ENCODE peak calls at places on chromosomes 5 and 9, in six cellular contexts. D is NCI-H1694; B is iPS DF 19.7; A is T-cell; Q is LHCN-M2; E is stimulated activated CD4-positive, alpha-beta T cell treated with anti-CD3 and anti-CD28 coated beads, Interleukin-2, amount 100 ng/mL, for 24 hours. V is an unnamed sample.

GRCh38 chr5:175686396-175686795 is 28.5 kb downstream of the HRH2 start:
- DNase-seq in Q (no peak), E (no peak), A (no peak), B (no peak), D (no peak), V (no peak)

GRCh38 chr9:137305060-137305787 is 3.2 kb upstream of the NRARP start:
- DNase-seq in D (no peak), B (no peak), E (peak), A (peak), Q (no peak), V (peak)

GRCh38 chr5:75626959-75627358 is 15.7 kb downstream of the ANKDD1B start:
- DNase-seq in E (no peak), B (no peak), Q (no peak), A (no peak), D (no peak), V (no peak)

GRCh38 chr9:77606526-77606925 is 41.6 kb downstream of the GNA14 start:
- DNase-seq in A (no peak), D (no peak), B (no peak), Q (no peak), E (no peak), V (no peak)

GRCh38 chr5:13934125-13934524 is 10.4 kb downstream of the DNAH5 start:
- DNase-seq in Q (no peak), D (no peak), E (no peak), A (no peak), B (no peak), V (no peak)

GRCh38 chr5:174745495-174745894 is 21.1 kb downstream of the MSX2 start:
- DNase-seq in Q (no peak), A (no peak), E (no peak), B (no peak), D (no peak), V (no peak)

GRCh38 chr5:34002629-34003328 is 5.1 kb downstream of the AMACR start:
- DNase-seq in B (no peak), D (no peak), A (no peak), E (no peak), Q (no peak), V (no peak)

GRCh38 chr9:134568756-134569155 is 72.8 kb upstream of the COL5A1 start:
- DNase-seq in D (no peak), E (no peak), B (no peak), A (no peak), Q (no peak), V (no peak)

GRCh38 chr5:173753307-173754168 is 134.6 kb upstream of the CPEB4 start:
- DNase-seq in A (no peak), Q (no peak), D (no peak), B (peak), E (no peak), V (no peak)

GRCh38 chr9:15512204-15512603 is 1.4 kb upstream of the PSIP1 start:
- DNase-seq in B (no peak), A (no peak), Q (no peak), D (no peak), E (no peak), V (no peak)

GRCh38 chr5:96871022-96871388 is 5.3 kb upstream of the ERAP2 start:
- DNase-seq in A (no peak), D (no peak), E (no peak), B (no peak), Q (no peak), V (no peak)

GRCh38 chr9:108099854-108100253 is 610.3 kb upstream of the KLF4 start:
- DNase-seq in D (no peak), Q (peak), A (no peak), B (no peak), E (no peak), V (no peak)

GRCh38 chr9:91187965-91188344 is 173.8 kb downstream of the AUH start:
- DNase-seq in D (no peak), Q (peak), E (no peak), B (no peak), A (no peak), V (no peak)

GRCh38 chr5:63346451-63346850 is 615.8 kb downstream of the HTR1A start:
- DNase-seq in Q (no peak), A (no peak), E (no peak), D (no peak), B (no peak), V (no peak)

GRCh38 chr9:37425298-37425752 is 2.8 kb downstream of the GRHPR start:
- DNase-seq in E (no peak), D (no peak), Q (no peak), B (no peak), A (no peak), V (no peak)

GRCh38 chr5:16625116-16625515 is 8.3 kb upstream of the RETREG1 start:
- DNase-seq in A (no peak), D (no peak), B (no peak), Q (no peak), E (no peak), V (no peak)

GRCh38 chr9:110099236-110099741 is 108.7 kb downstream of the C9orf152 start:
- DNase-seq in A (no peak), B (no peak), E (no peak), D (peak), Q (peak), V (no peak)

GRCh38 chr5:34905564-34905963 is 9.7 kb downstream of the RAD1 start:
- DNase-seq in A (no peak), B (no peak), Q (peak), D (no peak), E (no peak), V (no peak)

GRCh38 chr9:79813262-79813646 is 241.5 kb downstream of the TLE4 start:
- DNase-seq in D (no peak), B (no peak), E (no peak), A (no peak), Q (no peak), V (no peak)

GRCh38 chr9:113774968-113775367 is 101.1 kb upstream of the ZNF618 start:
- DNase-seq in D (no peak), B (no peak), A (no peak), E (no peak), Q (no peak), V (no peak)

GRCh38 chr9:134076644-134077043 is 8.8 kb upstream of the BRD3 start:
- DNase-seq in E (no peak), A (no peak), Q (no peak), D (no peak), B (no peak), V (no peak)